ENCODE peak calls at places on chromosomes 7 and 10, in six cellular contexts. S is left ventricle myocardium inferior, T is lower leg skin, C is mammary epithelial cell, P is AG04449, F is fibroblast of lung. I is an unnamed sample.
A peak's percentile ranks its signal among the peaks of the same experiment; 100 is the strongest.

GRCh38 chr7:140726304-140726703 is 29.8 kb downstream of the NDUFB2 start:
- DNase-seq in P (no peak), C (no peak), T (no peak), S (no peak), F (peak; percentile 14), I (no peak)

GRCh38 chr10:78972947-78973900 is 95.5 kb upstream of the ZMIZ1 start:
- DNase-seq in F (peak; percentile 95), S (peak; percentile 78), P (peak; percentile 63), C (peak; percentile 84), T (peak; percentile 80), I (peak; percentile 35)

GRCh38 chr10:3655528-3655927 is 129.5 kb downstream of the KLF6 start:
- DNase-seq in S (no peak), P (no peak), F (no peak), T (no peak), C (no peak), I (no peak)

GRCh38 chr7:50552921-50553320 is 12.3 kb downstream of the DDC start:
- DNase-seq in T (no peak), F (peak; percentile 53), S (no peak), C (peak; percentile 17), P (no peak), I (no peak)

GRCh38 chr7:34928052-34928451 is 109.2 kb downstream of the DPY19L1 start:
- DNase-seq in C (peak; percentile 9), T (no peak), P (no peak), S (no peak), F (peak; percentile 14), I (peak; percentile 25)

GRCh38 chr7:30169585-30169978 is 34.8 kb downstream of the MTURN start:
- DNase-seq in T (no peak), C (peak; percentile 68), F (peak; percentile 61), P (no peak), S (no peak), I (no peak)

GRCh38 chr7:22447759-22448158 is 52.2 kb downstream of the STEAP1B start:
- DNase-seq in C (no peak), F (no peak), S (no peak), P (no peak), T (no peak), I (no peak)

GRCh38 chr7:18177815-18178660 is 150.4 kb upstream of the PRPS1L1 start:
- DNase-seq in C (no peak), T (no peak), P (no peak), F (peak; percentile 81), S (no peak), I (no peak)

GRCh38 chr7:117916309-117916708 is 43.1 kb upstream of the CTTNBP2 start:
- DNase-seq in C (no peak), T (no peak), F (no peak), P (no peak), S (no peak), I (no peak)

GRCh38 chr10:61097026-61097425 is 153.0 kb upstream of the RHOBTB1 start:
- DNase-seq in S (no peak), C (no peak), T (no peak), F (peak; percentile 81), P (no peak), I (no peak)

GRCh38 chr7:109284943-109285342 is 715.3 kb downstream of the DNAJB9 start:
- DNase-seq in S (no peak), T (no peak), P (no peak), C (no peak), F (no peak), I (no peak)

GRCh38 chr10:117537904-117538524 is 4.5 kb upstream of the EMX2 start:
- DNase-seq in F (no peak), S (no peak), C (no peak), P (no peak), T (peak; percentile 20), I (no peak)
- TF ChIP-seq CTCF in F (no peak), S (peak; percentile 12), C (no peak), P (no peak), T (no peak), I (no peak)

DNA sequence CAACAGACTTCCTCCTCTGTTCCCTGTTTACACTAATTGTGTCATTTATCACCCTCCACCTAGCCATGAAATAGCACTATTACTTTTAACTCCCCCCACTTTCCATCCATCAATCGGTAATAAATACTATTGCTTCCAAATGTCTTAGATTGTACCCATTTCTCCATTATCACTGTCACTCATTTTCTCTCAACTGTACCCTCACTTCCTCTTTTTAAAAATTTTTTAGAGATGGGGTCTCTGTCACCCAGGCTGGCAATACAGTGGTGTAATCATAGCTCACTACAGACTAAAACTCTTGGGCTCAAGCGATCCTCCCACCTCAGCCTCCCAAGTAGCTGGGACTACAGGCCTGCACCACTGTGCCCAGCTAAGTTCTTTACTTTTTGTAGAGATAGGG is 123.5 kb upstream of the EGR2 start:
- DNase-seq in T (no peak), C (no peak), F (no peak), S (no peak), P (no peak), I (no peak)
- TF ChIP-seq CTCF in T (no peak), C (no peak), F (no peak), S (no peak), P (no peak), I (no peak)

GRCh38 chr10:125980521-125980920 is 84.2 kb downstream of the FANK1 start:
- DNase-seq in F (peak; percentile 27), T (no peak), S (no peak), C (no peak), P (no peak), I (no peak)

GRCh38 chr10:125982256-125982948 is 86.0 kb downstream of the FANK1 start:
- DNase-seq in C (peak; percentile 52), F (peak; percentile 68), T (peak; percentile 44), S (no peak), P (peak; percentile 26), I (no peak)

GRCh38 chr10:125983161-125983560 is 86.8 kb downstream of the FANK1 start:
- DNase-seq in T (no peak), F (peak; percentile 79), P (peak; percentile 9), S (no peak), C (no peak), I (no peak)

GRCh38 chr10:125979976-125980375 is 83.6 kb downstream of the FANK1 start:
- DNase-seq in S (no peak), C (no peak), F (no peak), T (no peak), P (no peak), I (no peak)

GRCh38 chr10:125977206-125977605 is 80.8 kb downstream of the FANK1 start:
- DNase-seq in C (no peak), F (no peak), P (no peak), S (no peak), T (no peak), I (no peak)
- TF ChIP-seq CTCF in C (no peak), F (no peak), P (no peak), S (no peak), T (no peak), I (no peak)

GRCh38 chr10:113953505-113954272 is 90.0 kb upstream of the ADRB1 start:
- DNase-seq in F (no peak), C (no peak), S (no peak), T (no peak), P (no peak), I (no peak)
- TF ChIP-seq CTCF in F (no peak), C (peak; percentile 33), S (peak; percentile 24), T (no peak), P (no peak), I (no peak)

DNA sequence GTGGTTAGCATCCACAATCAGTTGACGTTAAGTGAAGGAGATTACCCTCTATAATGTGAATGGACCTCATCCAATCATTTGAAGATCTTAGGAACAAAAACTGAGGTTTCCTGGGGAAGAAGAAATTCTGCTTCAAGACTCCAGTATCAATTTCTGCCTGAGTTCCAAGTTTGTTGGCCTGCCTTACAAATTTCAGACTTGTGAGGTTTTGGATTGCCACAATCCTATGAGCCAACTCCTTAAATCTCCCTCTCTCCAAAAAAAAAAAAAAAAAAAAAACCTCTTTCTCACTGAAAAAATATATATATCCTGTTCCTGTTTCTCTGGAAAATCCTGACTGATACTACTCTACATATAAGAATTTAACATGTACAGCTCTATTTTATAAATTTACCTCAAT is 531.7 kb upstream of the IGFBP3 start:
- DNase-seq in T (no peak), P (no peak), C (no peak), F (no peak), S (no peak), I (no peak)
- TF ChIP-seq CTCF in T (no peak), P (no peak), C (no peak), F (no peak), S (no peak), I (no peak)

GRCh38 chr7:105399043-105399725 is 10.5 kb upstream of the SRPK2 start:
- DNase-seq in T (no peak), F (peak; percentile 33), C (no peak), P (no peak), S (no peak), I (no peak)
- TF ChIP-seq CTCF in T (no peak), F (peak; percentile 32), C (peak; percentile 17), P (no peak), S (no peak), I (no peak)

GRCh38 chr7:27377988-27378387 is 135.4 kb downstream of the EVX1 start:
- DNase-seq in T (no peak), C (no peak), S (no peak), F (no peak), P (no peak), I (no peak)
- TF ChIP-seq CTCF in T (no peak), C (no peak), S (no peak), F (no peak), P (no peak), I (no peak)

I was measured in omental fat pad.